ENCODE peak calls at places on chromosomes 7 and 10, in eight cellular contexts. One of them, this sample, is unnamed.

GRCh38 chr7:14047709-14048399 is 58.4 kb upstream of the ETV1 start:
- DNase-seq in activated naive CD4-positive, alpha-beta T cell: no peak
- DNase-seq in K562: no peak
- DNase-seq in mesenchymal stem cell: no peak
- DNase-seq in naive thymus-derived CD8-positive, alpha-beta T cell: no peak
- DNase-seq in midbrain: no peak
- DNase-seq in EL: no peak
- DNase-seq in CD4-positive, alpha-beta T cell: no peak
- DNase-seq in this sample: no peak

GRCh38 chr10:26217396-26218105 is 977 bp downstream of the GAD2 start:
- DNase-seq in activated naive CD4-positive, alpha-beta T cell: no peak
- DNase-seq in K562: no peak
- DNase-seq in mesenchymal stem cell: no peak
- DNase-seq in naive thymus-derived CD8-positive, alpha-beta T cell: no peak
- DNase-seq in midbrain: no peak
- DNase-seq in EL: no peak
- DNase-seq in CD4-positive, alpha-beta T cell: no peak
- DNase-seq in this sample: no peak

GRCh38 chr7:36075561-36075960 is 77.5 kb upstream of the EEPD1 start:
- DNase-seq in activated naive CD4-positive, alpha-beta T cell: no peak
- DNase-seq in K562: no peak
- DNase-seq in mesenchymal stem cell: no peak
- DNase-seq in naive thymus-derived CD8-positive, alpha-beta T cell: no peak
- DNase-seq in midbrain: no peak
- DNase-seq in EL: no peak
- DNase-seq in CD4-positive, alpha-beta T cell: no peak
- DNase-seq in this sample: no peak

GRCh38 chr10:80924063-80924952 is 386.6 kb downstream of the SH2D4B start:
- DNase-seq in activated naive CD4-positive, alpha-beta T cell: no peak
- DNase-seq in K562: peak; percentile 52
- DNase-seq in mesenchymal stem cell: peak; percentile 57
- DNase-seq in naive thymus-derived CD8-positive, alpha-beta T cell: no peak
- DNase-seq in midbrain: peak; percentile 36
- DNase-seq in EL: peak; percentile 18
- DNase-seq in CD4-positive, alpha-beta T cell: no peak
- DNase-seq in this sample: no peak

GRCh38 chr7:130971297-130971696 is 237.3 kb upstream of the KLF14 start:
- DNase-seq in activated naive CD4-positive, alpha-beta T cell: no peak
- DNase-seq in K562: no peak
- DNase-seq in mesenchymal stem cell: no peak
- DNase-seq in naive thymus-derived CD8-positive, alpha-beta T cell: no peak
- DNase-seq in midbrain: no peak
- DNase-seq in EL: no peak
- DNase-seq in CD4-positive, alpha-beta T cell: no peak
- DNase-seq in this sample: no peak

GRCh38 chr10:69685802-69686585 is 55.9 kb downstream of the FAM241B start:
- DNase-seq in activated naive CD4-positive, alpha-beta T cell: no peak
- DNase-seq in K562: no peak
- DNase-seq in mesenchymal stem cell: no peak
- DNase-seq in naive thymus-derived CD8-positive, alpha-beta T cell: no peak
- DNase-seq in midbrain: no peak
- DNase-seq in EL: peak; percentile 68
- DNase-seq in CD4-positive, alpha-beta T cell: no peak
- DNase-seq in this sample: no peak

GRCh38 chr7:20152057-20152456 is 65.1 kb downstream of the MACC1 start:
- DNase-seq in activated naive CD4-positive, alpha-beta T cell: no peak
- DNase-seq in K562: no peak
- DNase-seq in mesenchymal stem cell: peak; percentile 22
- DNase-seq in naive thymus-derived CD8-positive, alpha-beta T cell: no peak
- DNase-seq in midbrain: no peak
- DNase-seq in EL: no peak
- DNase-seq in CD4-positive, alpha-beta T cell: no peak
- DNase-seq in this sample: no peak

GRCh38 chr10:98536551-98536950 is 89.8 kb upstream of the HPS1 start:
- DNase-seq in activated naive CD4-positive, alpha-beta T cell: no peak
- DNase-seq in K562: no peak
- DNase-seq in mesenchymal stem cell: peak; percentile 71
- DNase-seq in naive thymus-derived CD8-positive, alpha-beta T cell: no peak
- DNase-seq in midbrain: no peak
- DNase-seq in EL: peak; percentile 53
- DNase-seq in CD4-positive, alpha-beta T cell: no peak
- DNase-seq in this sample: no peak